ENCODE peak calls at places on chromosomes 2 and 18, in nine cellular contexts. T is epithelial cell of esophagus, R is Caco-2, U is IMR-90, E is kidney, N is GM12864, I is endodermal cell, B is upper lobe of right lung, V is gastrocnemius medialis. W is an unnamed sample.

GRCh38 chr2:148999451-148999891 is 39.0 kb upstream of the LYPD6B start:
- DNase-seq in U (no peak), T (no peak), I (peak; percentile 70), N (no peak), V (no peak), E (no peak), B (no peak), R (peak; percentile 25), W (no peak)

GRCh38 chr18:54351186-54351585 is 6.5 kb downstream of the STARD6 start:
- DNase-seq in U (no peak), T (no peak), N (no peak), E (no peak), I (no peak), V (no peak), B (no peak), R (no peak), W (no peak)

GRCh38 chr2:98471402-98472131 is 26.9 kb downstream of the INPP4A start:
- DNase-seq in U (no peak), B (no peak), T (no peak), R (no peak), E (no peak), I (no peak), N (no peak), V (no peak), W (no peak)

GRCh38 chr2:96762529-96763253 is 2.0 kb downstream of the CNNM4 start:
- DNase-seq in V (no peak), E (no peak), N (no peak), T (peak; percentile 40), B (no peak), R (no peak), I (peak; percentile 87), U (no peak), W (no peak)

GRCh38 chr2:109171444-109172334 is 42.7 kb downstream of the SH3RF3 start:
- DNase-seq in T (peak; percentile 40), E (peak; percentile 88), B (no peak), I (no peak), V (peak; percentile 58), R (no peak), U (peak; percentile 99), N (no peak), W (peak; percentile 99)

GRCh38 chr2:15893689-15894325 is 46.5 kb upstream of the MYCN start:
- DNase-seq in E (no peak), I (no peak), R (no peak), T (peak; percentile 70), N (no peak), V (no peak), U (no peak), B (no peak), W (no peak)

GRCh38 chr18:8357320-8357719 is 251.9 kb upstream of the RAB12 start:
- DNase-seq in T (no peak), I (peak; percentile 67), R (no peak), B (no peak), U (no peak), E (no peak), N (no peak), V (no peak), W (no peak)

GRCh38 chr2:3349211-3349693 is 28.4 kb downstream of the EIPR1 start:
- DNase-seq in I (no peak), B (peak; percentile 52), E (peak; percentile 90), R (no peak), N (no peak), T (peak; percentile 50), U (peak; percentile 17), V (no peak), W (peak; percentile 9)

GRCh38 chr2:27085670-27086089 is 892 bp upstream of the KHK start:
- DNase-seq in T (peak; percentile 55), U (peak; percentile 45), N (no peak), V (peak; percentile 84), B (peak; percentile 91), I (peak; percentile 85), E (peak; percentile 92), R (peak; percentile 74), W (peak; percentile 68)

GRCh38 chr2:78757652-78758051 is 267.9 kb upstream of the REG3G start:
- DNase-seq in T (no peak), N (no peak), U (no peak), E (no peak), I (no peak), V (no peak), B (no peak), R (no peak), W (no peak)

GRCh38 chr2:7930800-7931635 is 750.8 kb upstream of the ID2 start:
- DNase-seq in E (no peak), U (peak; percentile 70), T (no peak), I (no peak), R (no peak), N (no peak), V (no peak), B (no peak), W (peak; percentile 20)

GRCh38 chr18:57649536-57650495 is 28.2 kb upstream of the NARS1 start:
- DNase-seq in U (peak; percentile 70), R (no peak), I (no peak), N (no peak), V (no peak), B (no peak), E (no peak), T (peak; percentile 92), W (peak; percentile 85)

GRCh38 chr2:25294573-25295462 is 46.9 kb downstream of the DNMT3A start:
- DNase-seq in V (peak; percentile 84), U (peak; percentile 24), T (peak; percentile 59), N (no peak), E (peak; percentile 94), B (peak; percentile 89), R (no peak), I (no peak), W (peak; percentile 16)

GRCh38 chr2:29317077-29317517 is 201.9 kb downstream of the CLIP4 start:
- DNase-seq in I (no peak), N (peak; percentile 81), U (no peak), B (no peak), V (no peak), R (no peak), E (no peak), T (peak; percentile 57), W (peak; percentile 44)

GRCh38 chr2:120349125-120349921 is 3.4 kb downstream of the INHBB start:
- DNase-seq in B (no peak), R (no peak), N (no peak), V (no peak), I (peak; percentile 75), T (no peak), U (no peak), E (peak; percentile 59), W (no peak)

GRCh38 chr2:206921507-206921906 is 17.8 kb upstream of the CPO start:
- DNase-seq in U (no peak), B (no peak), N (no peak), V (no peak), E (no peak), R (no peak), I (no peak), T (no peak), W (no peak)

GRCh38 chr2:103991591-103991990 is 862.3 kb upstream of the POU3F3 start:
- DNase-seq in I (no peak), R (no peak), N (no peak), T (no peak), U (no peak), E (no peak), V (no peak), B (no peak), W (no peak)
- TF ChIP-seq CTCF in I (peak; percentile 78), R (peak; percentile 41), N (peak; percentile 24), T (no peak), U (no peak), E (no peak), V (no peak), B (no peak), W (peak; percentile 4)

GRCh38 chr2:150710916-150711315 is 223.4 kb upstream of the RND3 start:
- DNase-seq in E (no peak), U (no peak), R (no peak), I (no peak), V (no peak), N (no peak), B (no peak), T (no peak), W (no peak)
- H3K4me3 ChIP-seq in E (no peak overlapping the region), U (no peak overlapping the region), R (no peak overlapping the region), I (no peak overlapping the region), V (no peak overlapping the region), N (no peak overlapping the region), B (no peak overlapping the region), T (no peak overlapping the region), W (no peak overlapping the region)

DNA sequence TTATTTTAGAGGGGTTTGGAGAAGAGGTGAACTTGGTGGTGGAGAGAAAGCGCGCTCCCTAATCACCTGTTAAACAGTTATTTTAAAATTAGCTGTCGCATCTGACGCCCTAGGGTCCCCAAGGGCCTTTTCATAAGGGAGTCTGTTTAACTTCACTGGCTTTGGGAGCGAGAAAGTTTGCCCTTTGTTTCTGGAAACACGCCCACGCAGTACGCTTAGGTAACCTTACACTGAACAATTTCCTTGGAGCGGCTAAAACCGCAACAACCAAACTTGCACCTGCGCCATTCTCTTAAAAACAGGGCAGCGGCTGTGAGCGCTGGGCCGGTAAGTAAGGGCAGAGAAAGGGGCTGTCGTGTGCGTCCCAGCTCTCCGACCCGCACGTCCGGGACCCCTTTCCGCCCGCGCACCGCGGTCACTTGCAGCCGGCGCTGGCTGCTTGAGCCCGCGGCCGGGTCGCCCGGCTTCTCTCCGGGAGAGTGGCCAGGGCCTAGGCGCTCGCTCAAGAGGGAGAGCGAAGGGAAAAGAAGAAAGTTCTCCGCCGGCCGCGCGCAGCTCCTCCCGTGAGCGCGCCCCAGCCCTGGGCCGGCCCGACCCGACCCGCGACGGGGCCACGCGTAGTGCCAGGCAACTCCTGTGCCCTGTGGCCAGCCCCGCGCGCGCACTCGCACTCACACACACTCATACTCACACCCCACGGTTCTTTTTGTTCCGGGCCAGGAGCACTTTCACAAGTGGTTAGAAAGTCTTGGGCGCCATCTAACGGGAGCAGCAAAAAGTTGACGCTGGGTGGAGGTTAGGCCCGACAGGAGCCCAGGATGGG is 19.2 kb downstream of the POU3F3 start:
- DNase-seq in B (peak; percentile 80), U (peak; percentile 37), R (peak; percentile 70), E (peak; percentile 92), T (peak; percentile 72), V (peak; percentile 32), N (peak; percentile 21), I (peak; percentile 90), W (peak; percentile 65)
- TF ChIP-seq CTCF in B (peak; percentile 48), U (peak; percentile 54), R (peak; percentile 65), E (peak; percentile 61), T (peak; percentile 63), V (no peak), N (peak; percentile 67), I (peak; percentile 78), W (peak; percentile 67)

DNA sequence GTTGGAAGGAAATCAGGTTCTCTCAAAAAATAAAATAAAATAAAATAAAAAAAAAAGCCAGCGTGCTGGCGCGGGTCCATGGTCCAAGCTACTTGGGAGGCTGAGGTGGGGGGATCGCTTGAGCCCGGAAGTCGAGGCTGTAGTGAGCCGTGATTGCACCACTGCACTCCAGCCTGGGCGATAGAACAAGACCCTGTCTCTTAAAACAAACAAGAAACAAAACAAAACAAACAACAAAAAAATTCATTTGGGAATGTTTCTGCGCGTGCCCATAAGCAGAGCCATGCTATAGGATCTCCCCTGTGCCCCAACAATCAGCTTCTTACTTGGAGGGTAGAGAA is 16.4 kb upstream of the CD8A start:
- DNase-seq in T (no peak), R (no peak), V (no peak), B (no peak), U (no peak), E (no peak), N (no peak), I (no peak), W (no peak)
- H3K4me3 ChIP-seq in T (peak overlapping the region; percentile 64), R (peak overlapping the region; percentile 77), V (peak overlapping the region; percentile 53), B (peak overlapping the region; percentile 44), U (peak overlapping the region; percentile 15), E (peak overlapping the region; percentile 64), N (peak overlapping the region; percentile 42), I (peak overlapping the region; percentile 80), W (peak overlapping the region; percentile 40)

W was measured in AG10803.